ENCODE peak calls at places on chromosomes 11 and 22, in five cellular contexts. W is stomach, I is sigmoid colon, X is transverse colon, F is breast epithelium. U is an unnamed sample.

GRCh38 chr11:69894126-69895047 is 75.2 kb upstream of the FGF3 start:
- DNase-seq in X (no peak), W (no peak), I (no peak), F (no peak), U (no peak)

GRCh38 chr22:50326959-50327710 is at the start of gene DENND6B:
- DNase-seq in I (peak; percentile 88), X (peak; percentile 83), F (no peak), W (peak; percentile 87), U (no peak)

GRCh38 chr11:100687630-100688395 is 725 bp downstream of the ARHGAP42 start:
- DNase-seq in X (peak; percentile 65), W (peak; percentile 48), I (peak; percentile 72), F (no peak), U (no peak)

GRCh38 chr11:91163619-91164451 is 941.0 kb upstream of the CHORDC1 start:
- DNase-seq in W (no peak), X (no peak), F (no peak), I (no peak), U (no peak)

GRCh38 chr11:95977534-95978174 is 53.7 kb upstream of the MTMR2 start:
- DNase-seq in F (no peak), I (no peak), W (no peak), X (no peak), U (no peak)

GRCh38 chr11:40425168-40425567 is 1034.3 kb downstream of the LRRC4C start:
- DNase-seq in F (no peak), W (no peak), I (no peak), X (no peak), U (no peak)

GRCh38 chr22:29018293-29019189 is 43.1 kb downstream of the C22orf31 start:
- DNase-seq in I (no peak), F (no peak), W (no peak), X (no peak), U (no peak)

GRCh38 chr11:117180020-117180419 is 1.5 kb downstream of the SIDT2 start:
- DNase-seq in W (peak; percentile 24), F (no peak), X (no peak), I (peak; percentile 62), U (peak; percentile 31)

GRCh38 chr11:115325523-115325922 is 178.7 kb downstream of the CADM1 start:
- DNase-seq in W (no peak), I (no peak), X (no peak), F (no peak), U (no peak)

GRCh38 chr22:43435851-43436535 is 24.2 kb downstream of the MPPED1 start:
- DNase-seq in X (no peak), W (peak; percentile 88), F (peak; percentile 80), I (no peak), U (no peak)

GRCh38 chr11:116312560-116313340 is 460.0 kb downstream of the BUD13 start:
- DNase-seq in F (peak; percentile 81), I (peak; percentile 93), W (peak; percentile 82), X (peak; percentile 69), U (peak; percentile 86)

GRCh38 chr22:26450453-26451185 is 21.6 kb downstream of the ASPHD2 start:
- DNase-seq in X (no peak), F (peak; percentile 3), W (no peak), I (peak; percentile 36), U (no peak)

GRCh38 chr11:12170984-12171383 is 60.6 kb downstream of the MICAL2 start:
- DNase-seq in I (peak; percentile 81), X (no peak), F (no peak), W (no peak), U (no peak)

GRCh38 chr11:116412118-116412889 is 360.5 kb downstream of the BUD13 start:
- DNase-seq in W (no peak), F (no peak), X (no peak), I (no peak), U (no peak)

GRCh38 chr11:56207796-56208195 is 26.3 kb downstream of the OR5T2 start:
- DNase-seq in X (no peak), I (no peak), F (no peak), W (no peak), U (no peak)

GRCh38 chr11:29448246-29448877 is 568.5 kb downstream of the KCNA4 start:
- DNase-seq in F (no peak), X (no peak), I (no peak), W (no peak), U (no peak)

GRCh38 chr11:64124147-64124546 is 41.8 kb downstream of the MACROD1 start:
- DNase-seq in I (no peak), W (no peak), X (no peak), F (no peak), U (no peak)
- H3K4me3 ChIP-seq in I (no peak overlapping the region), W (no peak overlapping the region), X (no peak overlapping the region), F (no peak overlapping the region), U (no peak overlapping the region)

GRCh38 chr11:57745206-57745605 is 3.9 kb downstream of the SELENOH start:
- DNase-seq in I (no peak), W (no peak), X (no peak), F (no peak), U (no peak)
- TF ChIP-seq POLR2AphosphoS5 in I (no peak), W (no peak), X (no peak), F (no peak), U (no peak)

DNA sequence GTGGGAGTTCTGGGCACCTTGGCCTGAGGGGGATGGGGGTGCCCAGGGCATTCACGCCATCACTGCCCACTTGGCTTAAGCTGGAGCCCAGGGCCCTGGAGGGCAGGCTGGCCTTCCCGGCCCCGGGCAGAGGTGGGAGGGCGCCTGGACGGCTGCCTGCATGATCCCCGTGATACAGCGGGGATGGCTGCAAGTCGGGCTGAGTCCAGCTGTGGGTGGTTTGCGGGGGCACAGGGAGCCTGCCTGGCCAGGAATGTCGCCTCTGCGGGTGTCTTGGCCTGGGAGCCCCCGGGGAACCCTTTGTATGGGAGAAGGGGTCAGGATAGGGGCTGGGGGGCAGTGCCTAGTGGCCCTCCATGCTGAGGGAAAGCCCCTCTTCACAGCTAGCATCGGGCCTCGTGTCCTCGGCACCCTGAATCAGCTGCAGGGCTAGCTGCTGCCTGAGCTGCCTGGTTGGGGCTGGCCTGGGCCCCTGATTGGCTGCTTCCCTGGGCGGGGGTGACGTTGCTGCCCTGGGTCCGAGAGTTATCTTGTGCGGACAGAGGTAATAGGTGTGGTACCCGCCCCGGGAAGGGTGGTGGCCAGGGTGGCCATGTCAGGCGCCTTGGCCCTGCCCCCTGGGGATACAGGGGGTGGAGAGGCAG is 8.2 kb downstream of the BRSK2 start:
- DNase-seq in F (no peak), I (no peak), X (no peak), W (no peak), U (no peak)
- H3K4me3 ChIP-seq in F (no peak overlapping the region), I (no peak overlapping the region), X (no peak overlapping the region), W (no peak overlapping the region), U (no peak overlapping the region)

DNA sequence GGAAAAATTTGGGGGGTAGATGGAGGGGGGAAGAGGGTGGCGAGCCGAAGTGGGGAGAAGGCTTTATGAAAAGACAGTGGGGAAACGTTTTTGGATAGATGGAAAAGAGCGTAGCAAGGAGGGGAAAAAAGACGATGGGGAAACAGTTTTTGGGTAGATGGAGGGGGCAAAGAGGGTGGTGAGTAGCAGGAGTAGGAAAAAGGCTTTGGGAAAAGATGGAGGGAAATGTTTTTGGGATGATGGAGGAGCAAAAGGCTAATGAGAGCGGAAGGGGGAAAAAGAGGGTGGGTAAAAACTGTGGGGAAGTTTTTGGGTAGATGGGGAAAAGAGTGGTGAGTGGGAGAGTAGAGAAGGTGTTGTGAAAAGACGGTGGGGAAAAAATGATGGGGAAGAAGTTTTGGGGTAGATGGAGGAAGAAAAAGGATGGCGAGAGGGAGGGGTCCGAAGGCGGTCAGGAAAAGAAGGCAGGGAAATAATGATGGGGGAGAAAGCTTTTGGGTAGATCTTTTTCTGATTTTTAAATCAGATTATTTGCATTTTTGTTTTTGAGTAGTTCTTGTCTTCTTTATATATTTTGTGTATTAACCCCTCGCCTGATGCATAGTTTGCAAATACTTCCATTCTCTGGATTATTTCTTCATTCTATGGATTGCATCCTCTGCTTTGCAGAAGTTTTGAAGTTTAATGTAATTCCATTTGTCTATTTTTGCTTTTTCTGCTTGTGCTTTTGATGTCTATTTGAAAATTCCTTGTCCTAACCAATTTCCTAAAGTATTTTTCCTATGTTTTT is 115.3 kb upstream of the SERPIND1 start:
- DNase-seq in X (no peak), F (no peak), W (no peak), I (no peak), U (no peak)
- TF ChIP-seq POLR2AphosphoS5 in X (no peak), F (no peak), W (no peak), I (no peak), U (no peak)

GRCh38 chr11:65788801-65789200 is 1.9 kb downstream of the OVOL1 start:
- DNase-seq in W (no peak), X (no peak), F (no peak), I (no peak), U (no peak)
- H3K4me3 ChIP-seq in W (peak overlapping the region; percentile 35), X (no peak overlapping the region), F (peak overlapping the region; percentile 53), I (no peak overlapping the region), U (peak overlapping the region; percentile 57)

GRCh38 chr11:118283311-118283636 is 19.2 kb upstream of the MPZL2 start:
- DNase-seq in W (no peak), F (no peak), X (no peak), I (no peak), U (no peak)

GRCh38 chr11:118283756-118284350 is 19.8 kb upstream of the MPZL2 start:
- DNase-seq in W (no peak), X (no peak), I (no peak), F (no peak), U (no peak)

GRCh38 chr11:118289411-118289810 is 15.1 kb upstream of the CD3E start:
- DNase-seq in W (no peak), I (no peak), F (no peak), X (no peak), U (no peak)

GRCh38 chr11:118286545-118286944 is 18.0 kb upstream of the CD3E start:
- DNase-seq in F (no peak), W (no peak), I (no peak), X (no peak), U (no peak)

GRCh38 chr11:118287006-118287405 is 17.5 kb upstream of the CD3E start:
- DNase-seq in I (no peak), X (no peak), F (no peak), W (no peak), U (no peak)
- TF ChIP-seq POLR2AphosphoS5 in I (no peak), X (no peak), F (no peak), W (no peak), U (no peak)